ENCODE peak calls at places on chromosome 1, in four cellular contexts. One of them, this sample, is unnamed.

GRCh38 chr1:37718181-37718900 is 26.0 kb downstream of the CDCA8 start:
- DNase-seq in amniotic stem cell: no peak
- DNase-seq in ecto neural progenitor cell: no peak
- DNase-seq in activated CD8-positive, alpha-beta memory T cell treated with anti-CD3 and anti-CD28 coated beads for 1 hour: no peak
- DNase-seq in this sample: no peak

GRCh38 chr1:172668097-172668496 is 9.2 kb downstream of the FASLG start:
- DNase-seq in amniotic stem cell: no peak
- DNase-seq in ecto neural progenitor cell: no peak
- DNase-seq in activated CD8-positive, alpha-beta memory T cell treated with anti-CD3 and anti-CD28 coated beads for 1 hour: no peak
- DNase-seq in this sample: no peak

GRCh38 chr1:37691497-37692077 is 729 bp upstream of the CDCA8 start:
- DNase-seq in amniotic stem cell: no peak
- DNase-seq in ecto neural progenitor cell: peak
- DNase-seq in activated CD8-positive, alpha-beta memory T cell treated with anti-CD3 and anti-CD28 coated beads for 1 hour: no peak
- DNase-seq in this sample: no peak

GRCh38 chr1:168783831-168784230 is 54.8 kb upstream of the DPT start:
- DNase-seq in amniotic stem cell: no peak
- DNase-seq in ecto neural progenitor cell: no peak
- DNase-seq in activated CD8-positive, alpha-beta memory T cell treated with anti-CD3 and anti-CD28 coated beads for 1 hour: no peak
- DNase-seq in this sample: no peak

GRCh38 chr1:109438798-109439297 is 12.6 kb upstream of the PSMA5 start:
- DNase-seq in amniotic stem cell: peak
- DNase-seq in ecto neural progenitor cell: no peak
- DNase-seq in activated CD8-positive, alpha-beta memory T cell treated with anti-CD3 and anti-CD28 coated beads for 1 hour: no peak
- DNase-seq in this sample: no peak

GRCh38 chr1:48761986-48762385 is 14.7 kb downstream of the BEND5 start:
- DNase-seq in amniotic stem cell: peak
- DNase-seq in ecto neural progenitor cell: no peak
- DNase-seq in activated CD8-positive, alpha-beta memory T cell treated with anti-CD3 and anti-CD28 coated beads for 1 hour: no peak
- DNase-seq in this sample: no peak

GRCh38 chr1:31831397-31832378 is 15.9 kb upstream of the SPOCD1 start:
- DNase-seq in amniotic stem cell: peak
- DNase-seq in ecto neural progenitor cell: peak
- DNase-seq in activated CD8-positive, alpha-beta memory T cell treated with anti-CD3 and anti-CD28 coated beads for 1 hour: no peak
- DNase-seq in this sample: no peak

GRCh38 chr1:59138402-59138801 is 158.5 kb upstream of the FGGY start:
- DNase-seq in amniotic stem cell: no peak
- DNase-seq in ecto neural progenitor cell: no peak
- DNase-seq in activated CD8-positive, alpha-beta memory T cell treated with anti-CD3 and anti-CD28 coated beads for 1 hour: no peak
- DNase-seq in this sample: no peak

GRCh38 chr1:15742339-15742801 is at the start of gene TMEM82:
- DNase-seq in amniotic stem cell: no peak
- DNase-seq in ecto neural progenitor cell: no peak
- DNase-seq in activated CD8-positive, alpha-beta memory T cell treated with anti-CD3 and anti-CD28 coated beads for 1 hour: no peak
- DNase-seq in this sample: no peak

GRCh38 chr1:174160109-174160473 is 771 bp downstream of the RABGAP1L start:
- DNase-seq in amniotic stem cell: peak
- DNase-seq in ecto neural progenitor cell: no peak
- DNase-seq in activated CD8-positive, alpha-beta memory T cell treated with anti-CD3 and anti-CD28 coated beads for 1 hour: no peak
- DNase-seq in this sample: peak

GRCh38 chr1:186865861-186866260 is 37.1 kb downstream of the PLA2G4A start:
- DNase-seq in amniotic stem cell: no peak
- DNase-seq in ecto neural progenitor cell: no peak
- DNase-seq in activated CD8-positive, alpha-beta memory T cell treated with anti-CD3 and anti-CD28 coated beads for 1 hour: no peak
- DNase-seq in this sample: no peak

GRCh38 chr1:112337028-112337531 is 58.9 kb upstream of the CTTNBP2NL start:
- DNase-seq in amniotic stem cell: no peak
- DNase-seq in ecto neural progenitor cell: no peak
- DNase-seq in activated CD8-positive, alpha-beta memory T cell treated with anti-CD3 and anti-CD28 coated beads for 1 hour: no peak
- DNase-seq in this sample: no peak

GRCh38 chr1:174815036-174815435 is 184.7 kb upstream of the CACYBP start:
- DNase-seq in amniotic stem cell: no peak
- DNase-seq in ecto neural progenitor cell: no peak
- DNase-seq in activated CD8-positive, alpha-beta memory T cell treated with anti-CD3 and anti-CD28 coated beads for 1 hour: no peak
- DNase-seq in this sample: no peak

GRCh38 chr1:240362826-240363225 is 249.1 kb downstream of the GREM2 start:
- DNase-seq in amniotic stem cell: no peak
- DNase-seq in ecto neural progenitor cell: no peak
- DNase-seq in activated CD8-positive, alpha-beta memory T cell treated with anti-CD3 and anti-CD28 coated beads for 1 hour: no peak
- DNase-seq in this sample: no peak

GRCh38 chr1:2127181-2128145 is 67.1 kb downstream of the FAAP20 start:
- DNase-seq in amniotic stem cell: no peak
- DNase-seq in ecto neural progenitor cell: no peak
- DNase-seq in activated CD8-positive, alpha-beta memory T cell treated with anti-CD3 and anti-CD28 coated beads for 1 hour: no peak
- DNase-seq in this sample: no peak